ENCODE peak calls at places on chromosomes 12 and 14, in seven cellular contexts. A is NCI-H1105 treated with DMSO at 0.1 percent for 48 hours; G is GM12891; N is amniotic stem cell; X is stimulated activated CD4-positive, alpha-beta T cell treated with anti-CD3 and anti-CD28 coated beads, Interleukin-1b, Interleukin-23, amount 100 ng/mL, for 4 hours; H is lower leg skin; J is COLO829. W is an unnamed sample.

GRCh38 chr12:52213541-52214420 is 19.3 kb upstream of the KRT7 start:
- DNase-seq in H (peak), X (peak), J (peak), G (peak), A (peak), N (peak), W (peak)

GRCh38 chr12:14260011-14260993 is 105.2 kb upstream of the ATF7IP start:
- DNase-seq in X (no peak), H (peak), N (peak), G (no peak), A (no peak), J (peak), W (peak)

GRCh38 chr12:69065804-69066203 is 132.8 kb upstream of the CPM start:
- DNase-seq in H (no peak), X (no peak), N (no peak), G (no peak), J (no peak), A (no peak), W (no peak)

GRCh38 chr14:78697341-78697740 is 527.2 kb downstream of the NRXN3 start:
- DNase-seq in N (peak), X (no peak), A (peak), H (no peak), G (peak), J (peak), W (peak)

GRCh38 chr12:57524814-57525614 is 2.4 kb downstream of the MBD6 start:
- DNase-seq in J (no peak), N (no peak), H (peak), X (no peak), A (no peak), G (no peak), W (no peak)

GRCh38 chr12:132347471-132347855 is 18.1 kb upstream of the GALNT9 start:
- DNase-seq in A (no peak), J (no peak), G (no peak), H (no peak), N (no peak), X (no peak), W (no peak)

GRCh38 chr12:62767506-62767905 is 167.4 kb downstream of the PPM1H start:
- DNase-seq in N (no peak), X (no peak), G (no peak), J (no peak), H (peak), A (no peak), W (no peak)

GRCh38 chr12:3132636-3133409 is 55.6 kb downstream of the TSPAN9 start:
- DNase-seq in G (no peak), H (no peak), X (no peak), N (no peak), A (no peak), J (no peak), W (no peak)

GRCh38 chr14:91729756-91730155 is 2.1 kb downstream of the CATSPERB start:
- DNase-seq in A (no peak), N (no peak), X (no peak), G (no peak), J (no peak), H (no peak), W (no peak)

GRCh38 chr12:94151577-94151976 is 3.2 kb downstream of the PLXNC1 start:
- DNase-seq in J (no peak), X (no peak), G (no peak), N (no peak), H (no peak), A (no peak), W (no peak)

GRCh38 chr12:31234955-31235867 is 90.7 kb downstream of the SINHCAF start:
- DNase-seq in J (no peak), G (no peak), X (no peak), N (no peak), H (peak), A (peak), W (peak)

GRCh38 chr12:131101703-131102492 is 148.2 kb downstream of the ADGRD1 start:
- DNase-seq in J (no peak), G (peak), H (no peak), A (no peak), N (no peak), X (no peak), W (no peak)

GRCh38 chr12:77299910-77300772 is 234.8 kb upstream of the E2F7 start:
- DNase-seq in X (no peak), N (peak), A (no peak), J (peak), G (no peak), H (no peak), W (no peak)

GRCh38 chr12:104276192-104277131 is 27.1 kb upstream of the EID3 start:
- DNase-seq in N (no peak), X (no peak), G (no peak), J (no peak), H (no peak), A (peak), W (no peak)

GRCh38 chr12:45458238-45458637 is 242.3 kb downstream of the ANO6 start:
- DNase-seq in N (no peak), G (no peak), X (no peak), J (no peak), H (no peak), A (no peak), W (no peak)

GRCh38 chr12:29562167-29562776 is 64.8 kb upstream of the OVCH1 start:
- DNase-seq in G (no peak), A (no peak), H (no peak), N (no peak), X (no peak), J (no peak), W (no peak)

GRCh38 chr12:32983968-32984367 is 87.4 kb upstream of the PKP2 start:
- DNase-seq in J (peak), X (no peak), N (no peak), A (no peak), H (no peak), G (no peak), W (no peak)

GRCh38 chr12:89831696-89832095 is 123.1 kb upstream of the ATP2B1 start:
- DNase-seq in J (no peak), H (no peak), G (no peak), X (no peak), A (no peak), N (no peak), W (no peak)

GRCh38 chr12:85835810-85836715 is at the start of gene RASSF9:
- DNase-seq in H (peak), J (no peak), N (no peak), A (no peak), X (no peak), G (no peak), W (no peak)

GRCh38 chr14:56325251-56325839 is 207.1 kb downstream of the PELI2 start:
- DNase-seq in G (no peak), N (no peak), X (no peak), A (no peak), J (no peak), H (no peak), W (no peak)

W was measured in K562.